ENCODE peak calls at places on chromosomes 3 and 15, in five cellular contexts. E, L, G, C and J are unnamed samples.

GRCh38 chr3:184582583-184582982 is 21.0 kb downstream of the EPHB3 start:
- DNase-seq in E (no peak), L (no peak), G (no peak), C (peak), J (peak)

GRCh38 chr15:63369296-63369695 is 12.3 kb downstream of the CA12 start:
- DNase-seq in E (no peak), L (no peak), G (no peak), C (no peak), J (no peak)

GRCh38 chr15:28132524-28133275 is 33.6 kb upstream of the OCA2 start:
- DNase-seq in E (no peak), L (no peak), G (no peak), C (peak), J (no peak)

GRCh38 chr15:36004891-36005508 is 459.0 kb upstream of the DPH6 start:
- DNase-seq in E (no peak), L (no peak), G (no peak), C (no peak), J (no peak)

GRCh38 chr3:179348325-179349013 is 960 bp downstream of the MFN1 start:
- DNase-seq in E (no peak), L (no peak), G (no peak), C (no peak), J (no peak)

GRCh38 chr3:133792171-133792763 is 13.3 kb upstream of the SRPRB start:
- DNase-seq in E (peak), L (no peak), G (peak), C (no peak), J (peak)

GRCh38 chr15:75639709-75640482 is at the start of gene IMP3:
- DNase-seq in E (peak), L (peak), G (peak), C (peak), J (peak)

GRCh38 chr3:188153498-188153948 is 434 bp upstream of the LPP start:
- DNase-seq in E (peak), L (no peak), G (peak), C (peak), J (peak)

GRCh38 chr3:61913657-61914056 is 352.3 kb downstream of the PTPRG start:
- DNase-seq in E (no peak), L (no peak), G (no peak), C (no peak), J (no peak)

GRCh38 chr3:106130384-106131084 is 261.7 kb upstream of the CBLB start:
- DNase-seq in E (peak), L (no peak), G (no peak), C (peak), J (no peak)

GRCh38 chr3:113275876-113276580 is 64.7 kb downstream of the BOC start:
- DNase-seq in E (no peak), L (no peak), G (peak), C (peak), J (no peak)

GRCh38 chr3:142853270-142854163 is 35.4 kb downstream of the PCOLCE2 start:
- DNase-seq in E (peak), L (no peak), G (no peak), C (peak), J (no peak)

GRCh38 chr3:117409701-117410459 is 700.3 kb downstream of the TUSC7 start:
- DNase-seq in E (no peak), L (no peak), G (no peak), C (no peak), J (no peak)

GRCh38 chr15:42092666-42093445 is 1.5 kb downstream of the PLA2G4D start:
- DNase-seq in E (no peak), L (no peak), G (no peak), C (no peak), J (no peak)

GRCh38 chr3:108437439-108437838 is 73.0 kb downstream of the MYH15 start:
- DNase-seq in E (no peak), L (no peak), G (no peak), C (no peak), J (no peak)

GRCh38 chr3:126548556-126549466 is 9.9 kb downstream of the C3orf22 start:
- DNase-seq in E (no peak), L (no peak), G (no peak), C (no peak), J (no peak)

GRCh38 chr15:47384316-47384715 is 333.0 kb upstream of the SEMA6D start:
- DNase-seq in E (peak), L (no peak), G (peak), C (peak), J (no peak)

GRCh38 chr15:99526671-99527070 is 39.1 kb upstream of the MEF2A start:
- DNase-seq in E (no peak), L (no peak), G (no peak), C (no peak), J (no peak)

GRCh38 chr3:117479095-117479494 is 769.5 kb downstream of the TUSC7 start:
- DNase-seq in E (no peak), L (no peak), G (no peak), C (no peak), J (no peak)

GRCh38 chr15:67824900-67825879 is at the start of gene SKOR1:
- DNase-seq in E (peak), L (no peak), G (no peak), C (peak), J (no peak)

GRCh38 chr3:109268181-109268580 is 48.1 kb downstream of the DPPA2 start:
- DNase-seq in E (no peak), L (no peak), G (no peak), C (no peak), J (no peak)

GRCh38 chr15:89017370-89018066 is 70.7 kb upstream of the ABHD2 start:
- DNase-seq in E (peak), L (peak), G (peak), C (peak), J (peak)

GRCh38 chr3:13077431-13078157 is 4.4 kb upstream of the IQSEC1 start:
- DNase-seq in E (no peak), L (no peak), G (no peak), C (peak), J (no peak)

GRCh38 chr15:70505411-70505919 is 257.9 kb downstream of the UACA start:
- DNase-seq in E (peak), L (no peak), G (no peak), C (peak), J (no peak)

GRCh38 chr3:10305331-10305902 is 12.7 kb upstream of the GHRL start:
- DNase-seq in E (no peak), L (no peak), G (no peak), C (no peak), J (no peak)

GRCh38 chr3:169146112-169146665 is 517.3 kb downstream of the MECOM start:
- DNase-seq in E (peak), L (no peak), G (peak), C (peak), J (no peak)

GRCh38 chr15:47750740-47751262 is 33.5 kb downstream of the SEMA6D start:
- DNase-seq in E (no peak), L (no peak), G (no peak), C (no peak), J (no peak)

GRCh38 chr3:113287818-113288648 is 76.7 kb downstream of the BOC start:
- DNase-seq in E (peak), L (peak), G (peak), C (peak), J (no peak)

GRCh38 chr3:127182446-127182845 is 10.5 kb upstream of the PRR23E start:
- DNase-seq in E (no peak), L (no peak), G (no peak), C (no peak), J (no peak)

GRCh38 chr3:181919375-181919774 is 207.7 kb downstream of the SOX2 start:
- DNase-seq in E (no peak), L (no peak), G (no peak), C (no peak), J (no peak)

GRCh38 chr3:142618917-142619401 is 22.8 kb downstream of the PLS1 start:
- DNase-seq in E (no peak), L (no peak), G (no peak), C (no peak), J (no peak)

GRCh38 chr3:94246136-94246535 is 183.3 kb downstream of the NSUN3 start:
- DNase-seq in E (no peak), L (no peak), G (no peak), C (peak), J (no peak)

GRCh38 chr3:115943579-115943978 is 320.3 kb downstream of the GAP43 start:
- DNase-seq in E (no peak), L (no peak), G (no peak), C (no peak), J (no peak)

GRCh38 chr3:39208463-39209055 is 16.2 kb upstream of the XIRP1 start:
- DNase-seq in E (peak), L (peak), G (peak), C (peak), J (peak)